ENCODE peak calls at places on chromosomes 13 and 19, in nine cellular contexts. Z, N, D, L, P, H, G, U and M are unnamed samples. For H3K27me3, the result is how much of the 10 kb centered on the place peaks cover.

GRCh38 chr13:74574964-74575728 is 440.9 kb upstream of the KLF12 start:
- DNase-seq in Z (no peak), N (peak), D (no peak), L (no peak), P (no peak), H (no peak), G (no peak), U (no peak), M (no peak)

GRCh38 chr13:113533441-113533840 is 42.9 kb upstream of the DCUN1D2 start:
- DNase-seq in Z (peak), N (no peak), D (no peak), L (no peak), P (peak), H (no peak), G (no peak), U (no peak), M (no peak)

GRCh38 chr19:21256722-21257121 is 72.5 kb downstream of the ZNF708 start:
- DNase-seq in Z (peak), N (no peak), D (no peak), L (no peak), P (peak), H (no peak), G (peak), U (no peak), M (no peak)

GRCh38 chr13:79079351-79079839 is 326.7 kb downstream of the RBM26 start:
- DNase-seq in Z (no peak), N (no peak), D (no peak), L (no peak), P (no peak), H (peak), G (no peak), U (no peak), M (no peak)

GRCh38 chr19:41928221-41928683 is at the start of gene ERFL:
- DNase-seq in Z (no peak), N (no peak), D (no peak), L (no peak), P (no peak), H (no peak), G (no peak), U (no peak), M (no peak)

GRCh38 chr19:47377208-47377701 is 28.1 kb downstream of the DHX34 start:
- DNase-seq in Z (no peak), N (no peak), D (no peak), L (no peak), P (no peak), H (no peak), G (no peak), U (no peak), M (no peak)

GRCh38 chr19:37966211-37967072 is 59.4 kb downstream of the SIPA1L3 start:
- DNase-seq in Z (peak), N (no peak), D (no peak), L (no peak), P (no peak), H (no peak), G (no peak), U (no peak), M (no peak)

GRCh38 chr19:39539165-39539518 is 819 bp downstream of the EID2 start:
- DNase-seq in Z (peak), N (no peak), D (no peak), L (no peak), P (peak), H (peak), G (no peak), U (no peak), M (no peak)

GRCh38 chr19:5090780-5091575 is 122.1 kb downstream of the KDM4B start:
- DNase-seq in Z (peak), N (no peak), D (peak), L (no peak), P (peak), H (no peak), G (peak), U (peak), M (no peak)

GRCh38 chr13:113851826-113852535 is 11.9 kb downstream of the GAS6 start:
- DNase-seq in Z (no peak), N (no peak), D (no peak), L (no peak), P (no peak), H (no peak), G (peak), U (peak), M (no peak)

GRCh38 chr13:24459234-24459633 is 53.3 kb downstream of the PARP4 start:
- DNase-seq in Z (peak), N (no peak), D (no peak), L (no peak), P (no peak), H (no peak), G (no peak), U (no peak), M (peak)

GRCh38 chr13:41668130-41668757 is 210.9 kb downstream of the RGCC start:
- DNase-seq in Z (peak), N (peak), D (peak), L (no peak), P (peak), H (peak), G (peak), U (no peak), M (peak)

GRCh38 chr19:19637523-19638251 is 5.8 kb downstream of the GMIP start:
- DNase-seq in Z (no peak), N (no peak), D (no peak), L (no peak), P (no peak), H (no peak), G (no peak), U (no peak), M (no peak)

GRCh38 chr13:75907044-75907443 is 270.9 kb downstream of the LMO7 start:
- DNase-seq in Z (no peak), N (no peak), D (no peak), L (no peak), P (no peak), H (no peak), G (no peak), U (no peak), M (no peak)

GRCh38 chr19:7262470-7262869 is 31.7 kb downstream of the INSR start:
- DNase-seq in Z (no peak), N (no peak), D (no peak), L (no peak), P (no peak), H (no peak), G (no peak), U (no peak), M (no peak)

GRCh38 chr13:113783966-113784644 is 25.1 kb downstream of the TMEM255B start:
- DNase-seq in Z (no peak), N (no peak), D (no peak), L (no peak), P (no peak), H (no peak), G (no peak), U (no peak), M (no peak)

GRCh38 chr19:58519087-58519354 is 589 bp downstream of the ZBTB45 start:
- DNase-seq in Z (peak), N (peak), D (peak), L (no peak), P (peak), H (peak), G (peak), U (peak), M (no peak)

GRCh38 chr13:32253911-32254399 is 61.2 kb downstream of the ZAR1L start:
- DNase-seq in Z (no peak), N (no peak), D (no peak), L (no peak), P (no peak), H (no peak), G (no peak), U (no peak), M (no peak)

GRCh38 chr13:34035676-34036325 is 217.9 kb downstream of the RFC3 start:
- DNase-seq in Z (no peak), N (no peak), D (no peak), L (no peak), P (no peak), H (peak), G (no peak), U (no peak), M (no peak)

GRCh38 chr19:48393559-48394330 is at the start of gene GRIN2D:
- DNase-seq in Z (peak), N (peak), D (no peak), L (no peak), P (peak), H (peak), G (no peak), U (no peak), M (no peak)

GRCh38 chr13:94435604-94436226 is 43.8 kb downstream of the DCT start:
- DNase-seq in Z (peak), N (peak), D (peak), L (no peak), P (peak), H (peak), G (no peak), U (no peak), M (no peak)

GRCh38 chr19:13621413-13621812 is 115.1 kb upstream of the CACNA1A start:
- DNase-seq in Z (peak), N (no peak), D (no peak), L (no peak), P (no peak), H (peak), G (no peak), U (no peak), M (no peak)

GRCh38 chr13:41562541-41563178 is 105.3 kb downstream of the RGCC start:
- DNase-seq in Z (no peak), N (no peak), D (no peak), L (no peak), P (no peak), H (no peak), G (no peak), U (no peak), M (no peak)

GRCh38 chr19:46296722-46297431 is at the start of gene HIF3A:
- DNase-seq in Z (no peak), N (no peak), D (peak), L (no peak), P (peak), H (no peak), G (peak), U (peak), M (no peak)

GRCh38 chr13:77359171-77359570 is 32.3 kb upstream of the MYCBP2 start:
- DNase-seq in Z (peak), N (no peak), D (no peak), L (no peak), P (no peak), H (peak), G (no peak), U (no peak), M (no peak)

GRCh38 chr19:46361915-46362314 is 15.0 kb downstream of the PPP5C start:
- DNase-seq in Z (peak), N (peak), D (no peak), L (no peak), P (no peak), H (no peak), G (no peak), U (no peak), M (no peak)

GRCh38 chr13:75749407-75749806 is 113.3 kb downstream of the LMO7 start:
- DNase-seq in Z (peak), N (no peak), D (no peak), L (peak), P (no peak), H (peak), G (no peak), U (no peak), M (no peak)

GRCh38 chr13:107466326-107466725 is 749.0 kb downstream of the LIG4 start:
- DNase-seq in Z (peak), N (no peak), D (no peak), L (no peak), P (no peak), H (peak), G (no peak), U (no peak), M (no peak)

GRCh38 chr13:112855859-112856258 is 113.2 kb upstream of the MCF2L start:
- DNase-seq in Z (no peak), N (no peak), D (no peak), L (no peak), P (no peak), H (no peak), G (no peak), U (no peak), M (no peak)

GRCh38 chr19:54156953-54157352 is 2.6 kb downstream of the LENG1 start:
- DNase-seq in Z (no peak), N (no peak), D (no peak), L (no peak), P (no peak), H (no peak), G (no peak), U (no peak), M (no peak)
- H3K4me3 ChIP-seq in Z (no peak), N (no peak), D (no peak), L (no peak), P (no peak), H (no peak), G (no peak), U (no peak), M (no peak)

GRCh38 chr19:53907193-53907581 is 1.9 kb upstream of the CACNG7 start:
- DNase-seq in Z (no peak), N (no peak), D (no peak), L (no peak), P (no peak), H (no peak), G (no peak), U (no peak), M (no peak)

GRCh38 chr19:53904909-53905308 is 4.2 kb upstream of the CACNG7 start:
- DNase-seq in Z (no peak), N (no peak), D (no peak), L (no peak), P (no peak), H (peak), G (no peak), U (no peak), M (no peak)

GRCh38 chr19:53905787-53906186 is 3.3 kb upstream of the CACNG7 start:
- DNase-seq in Z (no peak), N (no peak), D (no peak), L (no peak), P (no peak), H (no peak), G (no peak), U (no peak), M (no peak)

GRCh38 chr19:53907690-53908089 is 1.4 kb upstream of the CACNG7 start:
- DNase-seq in Z (no peak), N (no peak), D (no peak), L (no peak), P (no peak), H (no peak), G (no peak), U (no peak), M (no peak)

GRCh38 chr19:53906211-53907192 is 2.6 kb upstream of the CACNG7 start:
- DNase-seq in Z (no peak), N (peak), D (peak), L (no peak), P (peak), H (peak), G (no peak), U (no peak), M (peak)
- H3K27me3 ChIP-seq in Z (under half), N (under half), D (under half), L (under half), P (half or more), H (under half), G (under half), U (under half), M (under half)

GRCh38 chr13:44141213-44141724 is 232.4 kb upstream of the SERP2 start:
- DNase-seq in Z (no peak), N (no peak), D (no peak), L (no peak), P (peak), H (no peak), G (no peak), U (no peak), M (no peak)

GRCh38 chr13:44142540-44142867 is 231.1 kb upstream of the SERP2 start:
- DNase-seq in Z (no peak), N (no peak), D (no peak), L (no peak), P (no peak), H (no peak), G (no peak), U (no peak), M (no peak)

GRCh38 chr13:44140146-44140545 is 233.5 kb upstream of the SERP2 start:
- DNase-seq in Z (no peak), N (no peak), D (no peak), L (no peak), P (no peak), H (no peak), G (no peak), U (no peak), M (no peak)

GRCh38 chr13:44141725-44142539 is 231.7 kb upstream of the SERP2 start:
- DNase-seq in Z (peak), N (peak), D (peak), L (peak), P (peak), H (peak), G (peak), U (peak), M (peak)

DNA sequence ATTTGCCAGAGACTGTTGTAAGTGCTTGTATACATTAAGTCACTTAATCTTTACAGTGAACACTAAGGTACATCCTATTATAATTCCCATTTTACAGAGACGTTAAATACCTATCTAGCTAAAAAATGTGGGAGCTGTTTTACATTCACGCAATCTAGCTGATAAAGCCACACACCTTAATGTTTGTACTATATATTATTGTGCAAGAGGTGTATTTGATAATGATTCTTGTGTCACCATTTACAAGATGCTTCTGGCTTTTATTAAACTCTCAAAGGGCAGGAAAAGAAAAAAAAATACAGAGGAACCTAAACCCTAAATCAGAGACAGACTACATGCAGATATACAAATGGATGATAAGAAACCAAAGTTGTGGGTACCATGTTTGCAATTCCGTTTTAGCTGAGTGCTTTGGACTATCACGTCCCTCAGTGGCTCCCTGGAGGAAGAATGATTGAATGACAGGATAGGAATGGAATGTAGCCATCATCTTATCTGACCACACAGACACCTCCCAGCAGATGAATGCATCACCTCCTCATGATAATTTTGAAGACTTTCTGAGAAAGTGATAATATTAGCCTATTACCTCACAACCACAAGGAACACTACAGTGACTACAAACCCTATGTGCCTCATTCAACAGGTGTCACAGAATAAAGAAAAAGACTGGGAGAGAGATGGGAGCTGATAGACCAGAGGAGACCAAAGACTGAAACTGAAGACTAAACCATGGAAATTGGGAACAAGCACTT is 230.5 kb upstream of the SERP2 start:
- DNase-seq in Z (peak), N (no peak), D (no peak), L (no peak), P (no peak), H (peak), G (no peak), U (no peak), M (no peak)
- H3K4me3 ChIP-seq in Z (no peak), N (no peak), D (no peak), L (peak), P (peak), H (peak), G (peak), U (peak), M (no peak)

GRCh38 chr13:110964229-110965037 is 49.6 kb upstream of the ANKRD10 start:
- DNase-seq in Z (no peak), N (no peak), D (no peak), L (no peak), P (no peak), H (no peak), G (no peak), U (no peak), M (no peak)
- H3K27me3 ChIP-seq in Z (under half), N (under half), D (under half), L (under half), P (under half), H (under half), G (under half), U (under half), M (under half)

DNA sequence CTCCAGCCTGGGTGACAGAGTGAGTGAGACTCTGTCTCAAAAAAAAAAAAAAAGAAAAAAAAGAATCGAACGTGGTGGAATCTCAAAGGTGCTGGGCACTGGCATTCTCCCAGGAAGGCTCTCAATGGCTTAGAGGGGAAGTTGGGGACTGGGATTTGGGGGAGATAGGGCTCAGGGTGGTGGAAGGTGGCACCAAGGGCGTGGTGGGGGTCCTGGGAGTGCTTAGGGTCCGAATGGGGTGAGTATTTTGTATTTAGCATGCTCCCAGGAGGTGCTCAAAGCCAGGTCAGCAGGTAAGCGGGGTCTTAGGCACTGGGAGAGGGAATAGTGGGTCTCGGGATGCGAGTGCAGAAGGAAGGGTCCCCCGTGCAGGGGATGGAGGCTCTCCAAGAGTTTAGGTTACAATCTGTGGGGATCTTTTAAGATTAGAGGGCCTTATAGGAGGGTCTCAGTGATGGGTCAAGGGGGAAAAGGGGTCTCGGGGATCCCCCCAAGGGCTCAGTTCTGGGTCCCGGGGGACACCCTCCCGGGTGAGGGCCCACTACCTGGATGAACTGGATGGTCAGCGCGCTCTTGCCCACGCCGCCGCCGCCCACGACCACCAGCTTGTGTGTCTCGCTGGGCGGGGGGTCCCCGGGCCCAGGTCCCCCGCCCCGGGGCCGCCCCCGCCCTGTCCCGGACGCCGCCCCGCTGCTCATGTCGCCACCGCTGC is 386 bp downstream of the RRAS start:
- DNase-seq in Z (no peak), N (no peak), D (peak), L (no peak), P (no peak), H (no peak), G (peak), U (no peak), M (no peak)
- H3K4me3 ChIP-seq in Z (peak), N (no peak), D (peak), L (peak), P (peak), H (peak), G (peak), U (peak), M (peak)

GRCh38 chr19:17797397-17798201 is 2.7 kb downstream of the B3GNT3 start:
- DNase-seq in Z (no peak), N (no peak), D (no peak), L (no peak), P (no peak), H (peak), G (no peak), U (no peak), M (no peak)

GRCh38 chr19:17796838-17797168 is 1.9 kb downstream of the B3GNT3 start:
- DNase-seq in Z (no peak), N (no peak), D (no peak), L (no peak), P (no peak), H (no peak), G (no peak), U (no peak), M (no peak)

GRCh38 chr19:17795495-17795856 is 538 bp downstream of the B3GNT3 start:
- DNase-seq in Z (no peak), N (no peak), D (no peak), L (no peak), P (no peak), H (peak), G (no peak), U (no peak), M (no peak)

GRCh38 chr19:17794731-17795494 is at the start of gene B3GNT3:
- DNase-seq in Z (no peak), N (no peak), D (no peak), L (no peak), P (peak), H (peak), G (peak), U (no peak), M (no peak)

DNA sequence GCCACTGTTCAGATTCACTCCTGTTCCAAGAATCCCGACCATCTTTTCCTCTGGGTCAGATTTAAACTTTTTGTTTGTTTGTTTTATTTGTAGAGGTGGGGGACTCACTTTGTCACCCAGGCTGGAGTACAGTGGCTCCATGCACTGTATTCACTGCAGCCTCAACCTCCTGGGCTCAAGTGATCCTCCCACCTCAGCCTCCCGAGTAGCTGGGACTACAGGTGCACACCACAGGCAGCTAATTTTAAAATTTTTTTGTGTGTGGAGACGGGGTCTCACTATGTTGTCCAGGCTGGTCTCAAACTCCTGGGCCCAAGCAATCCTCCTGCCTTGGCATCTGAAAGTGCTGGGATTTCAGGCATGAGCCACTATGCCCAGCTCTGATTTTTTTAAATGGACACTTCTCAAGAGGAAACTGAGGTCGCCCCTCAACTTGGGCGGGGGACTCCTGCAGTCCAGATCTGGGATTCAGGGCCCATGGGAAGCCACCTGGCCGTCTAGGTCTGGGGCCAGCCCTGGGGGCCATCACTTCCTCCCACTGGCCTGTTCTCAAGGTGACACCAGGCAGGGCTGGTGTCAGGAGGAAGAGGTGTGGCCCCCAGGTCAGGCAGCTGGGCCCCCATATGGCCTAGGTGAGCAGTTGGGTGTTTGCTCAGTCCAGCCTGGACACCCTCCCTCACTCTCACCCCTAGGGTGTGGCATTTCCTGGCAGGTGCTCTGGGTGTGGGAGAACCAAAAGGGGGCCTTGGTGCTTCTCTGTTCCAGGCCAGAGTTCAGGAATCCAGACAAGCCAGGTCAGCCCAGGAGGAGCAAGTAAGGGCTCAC is 1.3 kb downstream of the B3GNT3 start:
- DNase-seq in Z (no peak), N (no peak), D (no peak), L (no peak), P (no peak), H (peak), G (no peak), U (no peak), M (no peak)
- H3K27me3 ChIP-seq in Z (half or more), N (under half), D (under half), L (under half), P (under half), H (under half), G (under half), U (under half), M (under half)